ENCODE peak calls at places on chromosomes 5 and 9, in five cellular contexts. M, O, P, F and V are unnamed samples.

GRCh38 chr5:99320461-99320860 is 391.7 kb upstream of the CHD1 start:
- DNase-seq in F (no peak), O (no peak), P (no peak), M (no peak), V (no peak)

GRCh38 chr9:37953775-37954437 is 50.0 kb upstream of the SLC25A51 start:
- DNase-seq in M (no peak), O (no peak), F (peak), P (peak), V (no peak)

GRCh38 chr9:98866435-98867108 is 59.1 kb downstream of the GALNT12 start:
- DNase-seq in F (no peak), O (no peak), M (no peak), P (peak), V (no peak)

GRCh38 chr5:176152191-176152932 is 85.9 kb upstream of the SIMC1 start:
- DNase-seq in F (no peak), O (no peak), M (no peak), P (no peak), V (no peak)

GRCh38 chr5:14449052-14449661 is 132.4 kb upstream of the OTULINL start:
- DNase-seq in P (no peak), O (no peak), M (no peak), F (no peak), V (no peak)

GRCh38 chr5:146426853-146427618 is 20.1 kb upstream of the TCERG1 start:
- DNase-seq in O (no peak), M (no peak), P (peak), F (peak), V (no peak)

GRCh38 chr5:78533356-78533755 is 115.2 kb downstream of the LHFPL2 start:
- DNase-seq in O (no peak), M (no peak), P (no peak), F (peak), V (no peak)

GRCh38 chr5:150580917-150581316 is 59.5 kb upstream of the SYNPO start:
- DNase-seq in O (no peak), M (no peak), P (no peak), F (no peak), V (no peak)

GRCh38 chr5:33444542-33444941 is 3.8 kb downstream of the TARS1 start:
- DNase-seq in F (no peak), P (no peak), O (no peak), M (no peak), V (no peak)

GRCh38 chr5:174501461-174502069 is 222.8 kb upstream of the MSX2 start:
- DNase-seq in M (no peak), P (no peak), F (no peak), O (no peak), V (no peak)

GRCh38 chr9:90458485-90458884 is 184.1 kb downstream of the DIRAS2 start:
- DNase-seq in P (peak), O (no peak), F (peak), M (peak), V (no peak)
- TF ChIP-seq CTCF in P (no peak), O (no peak), F (no peak), M (peak), V (peak)

DNA sequence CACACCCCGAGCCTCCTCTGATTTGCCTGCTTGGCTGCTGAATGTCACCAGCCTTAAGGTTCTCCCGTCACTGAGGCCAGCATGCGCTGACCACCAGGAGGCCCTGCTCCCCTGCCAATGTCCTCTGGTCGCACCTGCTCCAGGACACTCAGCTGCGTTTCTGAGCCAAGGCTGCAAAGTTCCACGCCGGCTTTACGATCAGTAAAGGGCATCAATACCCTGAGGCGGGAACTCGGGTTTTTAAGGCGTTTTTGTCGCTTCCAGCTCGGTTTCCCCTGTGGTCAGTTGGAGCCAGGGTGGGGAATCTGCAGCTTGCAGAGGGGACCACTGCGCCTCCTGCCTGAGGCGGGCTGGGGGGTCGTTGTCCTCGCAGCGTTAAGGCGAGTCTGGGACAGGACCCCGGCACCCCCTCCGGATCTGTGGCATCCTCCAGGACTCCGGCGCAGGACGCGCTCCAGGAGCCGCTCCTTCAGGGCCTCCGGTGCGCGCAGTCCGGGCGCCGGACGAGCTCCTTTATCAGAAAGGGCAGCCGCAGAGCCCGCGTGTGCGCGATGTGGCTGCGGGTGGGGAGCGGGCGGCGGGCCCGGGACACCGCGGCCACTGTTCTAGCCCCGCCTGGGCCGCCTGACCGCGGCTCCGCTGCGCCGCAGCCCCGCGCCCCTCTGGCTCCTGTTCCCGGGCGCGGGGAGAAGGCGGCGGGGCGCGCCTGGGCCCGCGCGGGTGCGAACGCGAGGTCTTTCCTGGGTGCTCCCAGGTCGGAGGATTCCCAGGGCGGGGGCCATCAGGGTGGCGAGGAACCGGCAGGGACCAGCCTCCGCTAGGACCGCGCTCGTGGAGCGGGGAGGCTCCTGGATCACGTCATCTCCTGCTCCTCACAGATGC is 24.2 kb upstream of the FLT4 start:
- DNase-seq in O (no peak), P (no peak), F (no peak), M (no peak), V (no peak)
- TF ChIP-seq CTCF in O (no peak), P (no peak), F (peak), M (no peak), V (peak)

DNA sequence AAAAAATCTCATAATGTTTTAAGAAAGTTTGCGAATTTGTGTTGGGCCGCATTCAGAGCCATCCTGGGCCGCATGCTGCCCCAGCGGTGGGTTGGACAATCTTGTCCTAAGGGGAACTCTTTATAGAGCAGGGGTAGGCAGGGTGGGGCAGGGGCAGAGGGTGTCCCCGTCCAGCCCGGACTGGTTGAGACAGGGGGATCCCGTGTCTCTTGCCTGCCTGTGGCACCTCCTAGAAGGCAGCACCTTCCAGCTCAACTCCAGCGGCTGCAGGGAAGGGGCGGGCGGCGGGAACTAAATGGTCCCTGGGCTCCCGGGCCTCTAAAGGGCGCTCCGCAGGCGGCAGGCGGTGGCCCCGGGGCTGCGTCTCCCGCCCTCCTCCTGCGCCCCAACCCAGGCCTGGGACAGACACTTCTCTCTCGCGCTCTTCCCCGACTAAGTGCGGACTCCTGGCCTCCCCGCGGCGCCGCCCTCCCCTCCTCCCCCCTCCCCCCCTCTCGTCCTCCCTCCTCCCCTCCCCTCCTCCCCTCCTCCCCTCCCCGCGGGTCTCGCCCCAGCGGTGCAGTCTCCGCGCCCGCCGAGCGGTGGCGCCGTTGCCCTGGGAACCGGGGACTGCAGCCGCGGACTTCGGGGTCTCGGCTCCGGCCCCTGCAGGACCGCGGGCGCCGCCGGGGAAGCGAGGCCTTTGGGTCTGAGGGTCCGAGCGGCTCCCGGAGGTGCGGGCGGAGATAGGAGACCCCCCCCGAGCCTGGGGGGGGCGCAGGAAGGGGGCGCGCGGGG is 132.6 kb downstream of the MRPL36 start:
- DNase-seq in F (peak), O (no peak), M (peak), P (no peak), V (peak)
- TF ChIP-seq CTCF in F (peak), O (no peak), M (no peak), P (no peak), V (peak)

GRCh38 chr5:128681764-128682664 is 144.0 kb upstream of the FBN2 start:
- DNase-seq in F (no peak), P (peak), M (no peak), O (no peak), V (no peak)
- TF ChIP-seq CTCF in F (no peak), P (no peak), M (no peak), O (no peak), V (no peak)

GRCh38 chr5:140207250-140207954 is 32.4 kb downstream of the CYSTM1 start:
- DNase-seq in F (no peak), M (no peak), O (no peak), P (no peak), V (no peak)

GRCh38 chr5:140208065-140208464 is 33.1 kb downstream of the CYSTM1 start:
- DNase-seq in F (no peak), P (no peak), M (no peak), O (no peak), V (no peak)

GRCh38 chr5:140205216-140205615 is 30.2 kb downstream of the CYSTM1 start:
- DNase-seq in P (no peak), O (no peak), F (no peak), M (no peak), V (no peak)

GRCh38 chr5:140202610-140203009 is 27.6 kb downstream of the CYSTM1 start:
- DNase-seq in F (no peak), O (no peak), P (no peak), M (no peak), V (no peak)

GRCh38 chr5:140205952-140206351 is 31.0 kb downstream of the CYSTM1 start:
- DNase-seq in O (no peak), P (no peak), F (peak), M (no peak), V (no peak)
- TF ChIP-seq CTCF in O (no peak), P (no peak), F (peak), M (no peak), V (no peak)